ENCODE peak calls at places on chromosomes 3 and 15, in eight cellular contexts. T, U, A, S, K, Y, M and G are unnamed samples.

GRCh38 chr15:32842081-32842480 is 124.3 kb downstream of the GREM1 start:
- DNase-seq in U (no peak), M (no peak), K (no peak), T (no peak), S (no peak), Y (no peak), A (no peak), G (no peak)

GRCh38 chr3:187998611-187999010 is 155.3 kb upstream of the LPP start:
- DNase-seq in S (no peak), A (no peak), K (no peak), Y (no peak), M (no peak), T (no peak), U (no peak), G (no peak)

GRCh38 chr3:155352900-155353490 is 59.5 kb upstream of the STRIT1 start:
- DNase-seq in M (no peak), S (no peak), A (no peak), Y (no peak), U (peak; percentile 57), K (peak; percentile 24), T (no peak), G (peak; percentile 53)

GRCh38 chr15:85019815-85020590 is 38.3 kb downstream of the PDE8A start:
- DNase-seq in Y (no peak), K (no peak), U (no peak), S (no peak), A (no peak), M (no peak), T (no peak), G (no peak)

GRCh38 chr3:56890448-56891083 is 88.8 kb upstream of the ARHGEF3 start:
- DNase-seq in U (no peak), S (no peak), T (no peak), A (no peak), M (no peak), K (no peak), Y (peak; percentile 61), G (no peak)

GRCh38 chr3:4906107-4906621 is 73.1 kb upstream of the BHLHE40 start:
- DNase-seq in M (peak; percentile 46), S (no peak), U (peak; percentile 68), K (no peak), A (no peak), T (no peak), Y (peak; percentile 9), G (peak; percentile 49)

GRCh38 chr3:44509393-44509921 is 32.0 kb upstream of the ZNF445 start:
- DNase-seq in K (no peak), T (no peak), U (peak; percentile 8), M (no peak), S (no peak), A (no peak), Y (no peak), G (peak; percentile 4)

GRCh38 chr3:23953523-23953922 is 8.4 kb downstream of the NR1D2 start:
- DNase-seq in T (no peak), U (no peak), Y (no peak), A (no peak), M (no peak), S (no peak), K (no peak), G (no peak)

GRCh38 chr15:95290376-95290973 is 1040.0 kb upstream of the NR2F2 start:
- DNase-seq in K (no peak), M (no peak), U (no peak), A (no peak), S (no peak), Y (no peak), T (no peak), G (no peak)

GRCh38 chr15:101000271-101000681 is 81.1 kb downstream of the LRRK1 start:
- DNase-seq in U (peak; percentile 49), K (no peak), Y (no peak), A (peak; percentile 0), T (no peak), S (no peak), M (peak; percentile 11), G (peak; percentile 44)

GRCh38 chr15:74869726-74870407 is 3.3 kb downstream of the SCAMP2 start:
- DNase-seq in M (peak; percentile 75), U (peak; percentile 37), K (no peak), A (peak; percentile 75), Y (no peak), S (peak; percentile 60), T (peak; percentile 72), G (peak; percentile 65)

GRCh38 chr3:46710671-46711295 is 6.9 kb downstream of the PRSS50 start:
- DNase-seq in S (no peak), T (no peak), K (no peak), A (no peak), M (no peak), Y (no peak), U (no peak), G (no peak)

GRCh38 chr15:70382762-70383458 is 285.2 kb upstream of the TLE3 start:
- DNase-seq in T (no peak), Y (no peak), K (no peak), A (no peak), U (no peak), S (no peak), M (no peak), G (no peak)

GRCh38 chr15:35306361-35306981 is 221.4 kb upstream of the NANOGP8 start:
- DNase-seq in S (peak; percentile 73), M (no peak), T (no peak), U (peak; percentile 68), Y (peak; percentile 62), A (no peak), K (no peak), G (peak; percentile 72)

GRCh38 chr15:90001683-90002427 is 731 bp downstream of the ZNF710 start:
- DNase-seq in A (no peak), Y (peak; percentile 60), K (no peak), U (peak; percentile 69), M (peak; percentile 69), T (peak; percentile 64), S (peak; percentile 72), G (peak; percentile 59)

GRCh38 chr15:36256258-36256825 is 323.1 kb upstream of the CDIN1 start:
- DNase-seq in T (no peak), K (no peak), S (no peak), U (no peak), M (no peak), Y (no peak), A (no peak), G (no peak)

GRCh38 chr3:33578325-33579180 is 138.3 kb upstream of the UBP1 start:
- DNase-seq in K (no peak), A (no peak), S (no peak), Y (no peak), M (no peak), T (no peak), U (peak; percentile 59), G (peak; percentile 42)

GRCh38 chr3:58173670-58174472 is 36.9 kb downstream of the DNASE1L3 start:
- DNase-seq in K (no peak), M (peak; percentile 49), A (no peak), U (peak; percentile 33), T (peak; percentile 53), S (peak; percentile 89), Y (peak; percentile 70), G (peak; percentile 30)

GRCh38 chr3:58175429-58176184 is 35.2 kb downstream of the DNASE1L3 start:
- DNase-seq in U (peak; percentile 33), M (no peak), T (no peak), S (peak; percentile 78), A (no peak), K (no peak), Y (no peak), G (peak; percentile 53)

GRCh38 chr3:164641071-164641470 is 437.2 kb downstream of the SI start:
- DNase-seq in Y (no peak), K (no peak), M (no peak), U (peak; percentile 47), S (no peak), A (no peak), T (no peak), G (no peak)

GRCh38 chr15:89375093-89376062 is 40.8 kb upstream of the POLG start:
- DNase-seq in Y (no peak), A (no peak), S (no peak), T (no peak), M (no peak), K (no peak), U (no peak), G (no peak)

GRCh38 chr3:89025185-89025584 is 82.2 kb upstream of the EPHA3 start:
- DNase-seq in K (no peak), U (no peak), A (no peak), S (no peak), T (no peak), M (no peak), Y (no peak), G (no peak)

GRCh38 chr15:69067296-69067695 is 52.8 kb downstream of the NOX5 start:
- DNase-seq in S (no peak), T (no peak), M (no peak), A (no peak), Y (no peak), U (no peak), K (no peak), G (no peak)

GRCh38 chr3:105039004-105039403 is 327.7 kb upstream of the ALCAM start:
- DNase-seq in U (no peak), M (no peak), A (no peak), S (no peak), Y (no peak), K (no peak), T (no peak), G (no peak)

GRCh38 chr3:128309026-128309425 is 155.7 kb downstream of the EEFSEC start:
- DNase-seq in K (no peak), T (peak; percentile 43), S (no peak), Y (no peak), A (no peak), M (no peak), U (no peak), G (no peak)

GRCh38 chr15:94177112-94177511 is 54.2 kb upstream of the MCTP2 start:
- DNase-seq in A (no peak), M (no peak), U (no peak), S (no peak), Y (no peak), T (no peak), K (no peak), G (no peak)

GRCh38 chr15:41438206-41438605 is 21.3 kb downstream of the RTF1 start:
- DNase-seq in A (no peak), M (no peak), S (no peak), U (peak; percentile 33), T (no peak), K (no peak), Y (no peak), G (no peak)

GRCh38 chr15:76147906-76148553 is 88.2 kb downstream of the TMEM266 start:
- DNase-seq in M (peak; percentile 70), U (peak; percentile 43), S (no peak), K (peak; percentile 27), Y (peak; percentile 77), T (peak; percentile 52), A (no peak), G (peak; percentile 21)

GRCh38 chr3:168161696-168162095 is 66.0 kb upstream of the GOLIM4 start:
- DNase-seq in K (no peak), M (no peak), U (no peak), T (no peak), A (no peak), Y (no peak), S (no peak), G (no peak)

GRCh38 chr15:66714543-66714981 is 12.5 kb downstream of the SMAD6 start:
- DNase-seq in A (no peak), T (no peak), K (no peak), Y (no peak), U (peak; percentile 35), M (no peak), S (no peak), G (peak; percentile 58)

GRCh38 chr3:80983753-80984152 is 777.7 kb downstream of the GBE1 start:
- DNase-seq in T (no peak), S (no peak), U (no peak), M (no peak), Y (no peak), K (no peak), A (no peak), G (no peak)

GRCh38 chr3:51948016-51948580 is 5.9 kb downstream of the PARP3 start:
- DNase-seq in S (peak; percentile 11), Y (no peak), K (no peak), U (no peak), T (no peak), A (no peak), M (no peak), G (no peak)